ENCODE peak calls at places on chromosomes 12 and 14, in five cellular contexts. O, E, G, D and R are unnamed samples.

GRCh38 chr14:95739356-95739755 is 25.4 kb upstream of the TCL1A start:
- DNase-seq in D (no peak), E (no peak), G (no peak), O (no peak), R (no peak)

GRCh38 chr12:117063162-117063911 is 35.9 kb downstream of the TESC start:
- DNase-seq in D (no peak), G (no peak), O (no peak), E (peak; percentile 99), R (no peak)

GRCh38 chr12:12986775-12987332 is 13.2 kb downstream of the HEBP1 start:
- DNase-seq in G (no peak), E (no peak), O (no peak), D (no peak), R (no peak)

GRCh38 chr12:88309546-88309945 is 167.4 kb downstream of the TMTC3 start:
- DNase-seq in E (no peak), D (no peak), O (no peak), G (no peak), R (no peak)

GRCh38 chr14:23556700-23557440 is 799 bp downstream of the THTPA start:
- DNase-seq in D (no peak), E (peak; percentile 18), G (no peak), O (no peak), R (no peak)

GRCh38 chr12:44873898-44874297 is 2.2 kb downstream of the NELL2 start:
- DNase-seq in E (peak; percentile 35), O (no peak), D (no peak), G (no peak), R (no peak)

GRCh38 chr14:45698462-45699134 is 445.6 kb upstream of the MIS18BP1 start:
- DNase-seq in G (no peak), E (no peak), D (no peak), O (no peak), R (peak; percentile 23)

GRCh38 chr14:76686646-76687045 is 74.6 kb upstream of the VASH1 start:
- DNase-seq in D (no peak), G (no peak), O (no peak), E (no peak), R (no peak)

GRCh38 chr12:26100966-26101744 is 23.7 kb downstream of the BHLHE41 start:
- DNase-seq in D (no peak), E (no peak), G (peak; percentile 80), O (no peak), R (no peak)

GRCh38 chr12:44509471-44509870 is 366.6 kb downstream of the NELL2 start:
- DNase-seq in G (no peak), D (no peak), O (no peak), E (no peak), R (no peak)

GRCh38 chr12:85951823-85952222 is 77.7 kb downstream of the NTS start:
- DNase-seq in G (no peak), D (no peak), E (peak; percentile 55), O (no peak), R (no peak)

GRCh38 chr12:122835693-122836026 is 403 bp downstream of the HIP1R start:
- DNase-seq in E (no peak), O (peak; percentile 83), D (no peak), G (peak; percentile 44), R (no peak)

GRCh38 chr12:38689704-38690103 is 215.7 kb downstream of the CPNE8 start:
- DNase-seq in G (no peak), O (no peak), E (no peak), D (no peak), R (no peak)

GRCh38 chr14:52314521-52315354 is 626 bp downstream of the PTGER2 start:
- DNase-seq in E (peak; percentile 16), D (peak; percentile 21), G (no peak), O (peak; percentile 53), R (no peak)

GRCh38 chr14:91372680-91373495 is 44.7 kb downstream of the CCDC88C start:
- DNase-seq in D (no peak), G (peak; percentile 76), O (no peak), E (peak; percentile 40), R (peak; percentile 90)

GRCh38 chr12:121536929-121537813 is 43.7 kb downstream of the KDM2B start:
- DNase-seq in E (peak; percentile 77), D (peak; percentile 15), O (peak; percentile 89), G (peak; percentile 34), R (peak; percentile 28)

GRCh38 chr14:92789457-92790089 is 4.5 kb upstream of the GOLGA5 start:
- DNase-seq in G (no peak), D (no peak), E (peak; percentile 14), O (no peak), R (no peak)

GRCh38 chr12:50222275-50222783 is 55.2 kb upstream of the CERS5 start:
- DNase-seq in G (peak; percentile 35), E (peak; percentile 72), D (no peak), O (peak; percentile 61), R (peak; percentile 55)